ENCODE peak calls at places on chromosomes 7 and 10, in four cellular contexts. P, T, B and U are unnamed samples.
A peak's percentile ranks its signal among the peaks of the same experiment; 100 is the strongest.

GRCh38 chr7:150963707-150964559 is 14.2 kb downstream of the KCNH2 start:
- DNase-seq in P (no peak), T (no peak), B (no peak), U (no peak)

GRCh38 chr10:128318868-128319267 is 192.6 kb upstream of the MKI67 start:
- DNase-seq in P (no peak), T (no peak), B (no peak), U (no peak)

GRCh38 chr7:30430777-30431176 is 47.8 kb downstream of the NOD1 start:
- DNase-seq in P (no peak), T (no peak), B (no peak), U (no peak)

GRCh38 chr10:122204691-122205489 is 66.2 kb upstream of the BTBD16 start:
- DNase-seq in P (no peak), T (no peak), B (no peak), U (no peak)

GRCh38 chr7:80106498-80107113 is 28.0 kb upstream of the GNAI1 start:
- DNase-seq in P (no peak), T (no peak), B (no peak), U (peak; percentile 7)

GRCh38 chr7:65477326-65477725 is 103.7 kb downstream of the ZNF92 start:
- DNase-seq in P (no peak), T (peak; percentile 5), B (peak; percentile 39), U (peak; percentile 81)

GRCh38 chr7:135976312-135977019 is 693 bp downstream of the MTPN start:
- DNase-seq in P (no peak), T (peak; percentile 1), B (peak; percentile 29), U (no peak)

GRCh38 chr10:93199221-93199681 is 125.6 kb downstream of the CYP26A1 start:
- DNase-seq in P (no peak), T (peak; percentile 39), B (no peak), U (no peak)

GRCh38 chr7:116802784-116803183 is 59.6 kb upstream of the CAPZA2 start:
- DNase-seq in P (peak; percentile 14), T (peak; percentile 80), B (no peak), U (peak; percentile 66)

GRCh38 chr10:26173837-26174236 is 42.7 kb upstream of the GAD2 start:
- DNase-seq in P (no peak), T (no peak), B (no peak), U (no peak)

GRCh38 chr7:16034353-16034752 is 347.9 kb upstream of the MEOX2 start:
- DNase-seq in P (no peak), T (peak; percentile 74), B (no peak), U (peak; percentile 43)

GRCh38 chr7:130932667-130933432 is 198.8 kb upstream of the KLF14 start:
- DNase-seq in P (no peak), T (no peak), B (no peak), U (no peak)

GRCh38 chr7:29483219-29484104 is 80.2 kb upstream of the PRR15 start:
- DNase-seq in P (no peak), T (no peak), B (no peak), U (no peak)

GRCh38 chr10:8360365-8360764 is 305.9 kb downstream of the GATA3 start:
- DNase-seq in P (no peak), T (no peak), B (no peak), U (no peak)

GRCh38 chr7:116177009-116177408 is 33.3 kb upstream of the TES start:
- DNase-seq in P (no peak), T (peak; percentile 90), B (no peak), U (no peak)

GRCh38 chr10:70078937-70079336 is 26.3 kb downstream of the MACROH2A2 start:
- DNase-seq in P (no peak), T (no peak), B (no peak), U (no peak)

GRCh38 chr7:74032624-74033371 is 4.8 kb downstream of the ELN start:
- DNase-seq in P (no peak), T (no peak), B (no peak), U (no peak)

DNA sequence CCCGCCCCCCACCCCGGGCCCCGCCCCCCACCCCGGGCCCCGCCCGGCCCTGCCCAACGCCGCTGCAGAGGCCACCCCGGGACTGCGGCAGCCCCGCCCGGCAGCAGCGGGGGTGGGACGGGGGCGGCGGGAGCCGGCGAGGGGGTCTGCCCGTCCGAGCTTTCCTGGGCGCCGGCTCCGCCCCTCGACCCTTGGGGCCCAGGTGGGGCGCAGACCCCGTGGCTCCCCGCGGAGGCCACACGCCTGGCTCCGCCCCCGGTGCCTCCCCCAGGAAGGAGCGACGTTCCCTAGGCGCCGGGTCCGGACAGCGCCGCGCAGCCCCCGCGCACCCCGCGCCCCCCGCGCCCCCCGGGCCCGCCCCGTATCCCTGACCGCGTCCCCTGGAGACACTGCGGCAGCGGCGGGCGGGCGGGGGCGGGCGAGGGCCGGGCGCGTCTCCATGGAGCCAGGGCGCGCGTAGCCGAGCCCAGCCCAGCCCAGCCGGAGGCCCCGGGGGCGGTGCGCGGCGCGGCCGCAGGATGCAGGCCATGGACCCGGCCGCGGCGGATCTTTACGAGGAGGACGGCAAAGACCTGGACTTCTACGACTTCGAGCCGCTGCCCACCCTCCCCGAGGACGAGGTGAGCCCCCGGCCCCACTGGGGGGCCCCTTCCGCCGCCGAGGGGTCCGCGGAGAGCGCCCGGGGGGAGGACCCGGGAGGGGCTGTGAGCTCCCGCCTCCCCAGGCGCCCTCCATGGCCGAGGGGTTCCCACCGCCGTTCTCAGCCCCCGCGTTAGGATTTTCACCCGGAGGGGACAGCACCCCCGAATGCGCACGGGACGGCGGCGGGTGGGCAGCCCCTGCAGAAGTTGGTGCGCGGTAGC is at the start of gene KNDC1:
- DNase-seq in P (no peak), T (peak; percentile 17), B (no peak), U (peak; percentile 48)
- H4K8ac ChIP-seq in P (no peak within 1 kb of the TSS), T (no peak within 1 kb of the TSS), B (peak within 1 kb of the TSS; percentile 35), U (no peak within 1 kb of the TSS)

GRCh38 chr7:26201261-26202018 is at the start of gene CBX3:
- DNase-seq in P (peak; percentile 94), T (peak; percentile 70), B (peak; percentile 91), U (peak; percentile 98)
- H3K23ac ChIP-seq in P (peak within 1 kb of the TSS; percentile 98), T (peak within 1 kb of the TSS; percentile 96), B (no peak within 1 kb of the TSS), U (peak within 1 kb of the TSS; percentile 71)

GRCh38 chr10:36748128-36748871 is 377.1 kb upstream of the ANKRD30A start:
- DNase-seq in P (no peak), T (no peak), B (no peak), U (no peak)
- H4K8ac ChIP-seq in P (no peak overlapping the region), T (no peak overlapping the region), B (no peak overlapping the region), U (no peak overlapping the region)

GRCh38 chr10:35495521-35496238 is 109.5 kb upstream of the GJD4 start:
- DNase-seq in P (no peak), T (peak; percentile 7), B (no peak), U (no peak)
- H3K23ac ChIP-seq in P (no peak overlapping the region), T (no peak overlapping the region), B (no peak overlapping the region), U (no peak overlapping the region)

GRCh38 chr10:131310054-131310903 is 1.2 kb downstream of the TCERG1L start:
- DNase-seq in P (no peak), T (no peak), B (no peak), U (peak; percentile 55)
- H4K8ac ChIP-seq in P (no peak overlapping the region), T (no peak overlapping the region), B (no peak overlapping the region), U (no peak overlapping the region)